ENCODE peak calls at places on chromosome 4, in nine cellular contexts. B is endothelial cell; C is NCI-H2029 treated with DMSO at 0.1 percent for 48 hours; G is NCI-H1048; Q is A549; Y is iris pigment epithelial cell; H is AG08396; D is stimulated activated effector memory CD8-positive, alpha-beta T cell treated with anti-CD3 and anti-CD28 coated beads, Interleukin-12 subunit alpha, Interleukin-12 subunit beta, amount 100 ng/mL, for 72 hours; R is C1 segment of cervical spinal cord. K is an unnamed sample.

GRCh38 chr4:93828830-93829530 is 427 bp downstream of the ATOH1 start:
- DNase-seq in B (peak), C (no peak), G (no peak), Q (no peak), Y (no peak), H (peak), D (no peak), R (no peak), K (no peak)

GRCh38 chr4:88630756-88631155 is 38.5 kb downstream of the HERC3 start:
- DNase-seq in B (no peak), C (no peak), G (no peak), Q (no peak), Y (peak), H (peak), D (no peak), R (no peak), K (no peak)

GRCh38 chr4:124736526-124736925 is 24.0 kb upstream of the ANKRD50 start:
- DNase-seq in B (no peak), C (no peak), G (no peak), Q (no peak), Y (no peak), H (no peak), D (no peak), R (no peak), K (no peak)

GRCh38 chr4:2793920-2794706 is 1.2 kb downstream of the SH3BP2 start:
- DNase-seq in B (peak), C (no peak), G (no peak), Q (peak), Y (no peak), H (no peak), D (peak), R (no peak), K (no peak)

GRCh38 chr4:2354760-2355159 is 63.7 kb downstream of the ZFYVE28 start:
- DNase-seq in B (no peak), C (no peak), G (no peak), Q (no peak), Y (no peak), H (no peak), D (no peak), R (no peak), K (no peak)

GRCh38 chr4:183831026-183831446 is 74.1 kb upstream of the STOX2 start:
- DNase-seq in B (no peak), C (no peak), G (no peak), Q (no peak), Y (no peak), H (no peak), D (no peak), R (no peak), K (no peak)

GRCh38 chr4:143207555-143207954 is 22.8 kb downstream of the USP38 start:
- DNase-seq in B (no peak), C (no peak), G (no peak), Q (peak), Y (peak), H (no peak), D (no peak), R (no peak), K (no peak)

GRCh38 chr4:26204911-26205368 is 115.9 kb upstream of the RBPJ start:
- DNase-seq in B (no peak), C (peak), G (no peak), Q (no peak), Y (no peak), H (no peak), D (no peak), R (peak), K (no peak)

GRCh38 chr4:7556558-7556957 is 121.8 kb upstream of the PSAPL1 start:
- DNase-seq in B (no peak), C (no peak), G (no peak), Q (no peak), Y (no peak), H (no peak), D (no peak), R (no peak), K (no peak)

GRCh38 chr4:103306870-103307345 is 108.8 kb upstream of the CENPE start:
- DNase-seq in B (no peak), C (no peak), G (no peak), Q (no peak), Y (no peak), H (no peak), D (no peak), R (peak), K (no peak)